ENCODE peak calls at places on chromosomes 7 and 10, in five cellular contexts. One of them, this sample, is unnamed.

GRCh38 chr7:76216683-76217082 is 15.0 kb downstream of the SRRM3 start:
- DNase-seq in lower leg skin: no peak
- DNase-seq in Calu3: no peak
- DNase-seq in endothelial cell: no peak
- DNase-seq in cardiac fibroblast: no peak
- DNase-seq in this sample: no peak

GRCh38 chr7:35316549-35316948 is 62.6 kb upstream of the TBX20 start:
- DNase-seq in lower leg skin: no peak
- DNase-seq in Calu3: no peak
- DNase-seq in endothelial cell: no peak
- DNase-seq in cardiac fibroblast: peak
- DNase-seq in this sample: no peak

GRCh38 chr10:32112055-32112454 is 55.8 kb upstream of the KIF5B start:
- DNase-seq in lower leg skin: peak
- DNase-seq in Calu3: peak
- DNase-seq in endothelial cell: no peak
- DNase-seq in cardiac fibroblast: peak
- DNase-seq in this sample: peak

GRCh38 chr7:129843982-129844840 is 108.5 kb downstream of the UBE2H start:
- DNase-seq in lower leg skin: no peak
- DNase-seq in Calu3: no peak
- DNase-seq in endothelial cell: no peak
- DNase-seq in cardiac fibroblast: no peak
- DNase-seq in this sample: no peak

GRCh38 chr10:102243304-102243703 is 2.0 kb upstream of the PITX3 start:
- DNase-seq in lower leg skin: no peak
- DNase-seq in Calu3: no peak
- DNase-seq in endothelial cell: no peak
- DNase-seq in cardiac fibroblast: peak
- DNase-seq in this sample: no peak

GRCh38 chr7:48360574-48360973 is 189.3 kb downstream of the ABCA13 start:
- DNase-seq in lower leg skin: no peak
- DNase-seq in Calu3: no peak
- DNase-seq in endothelial cell: no peak
- DNase-seq in cardiac fibroblast: no peak
- DNase-seq in this sample: no peak

GRCh38 chr10:89219512-89220218 is 12.5 kb upstream of the CH25H start:
- DNase-seq in lower leg skin: no peak
- DNase-seq in Calu3: no peak
- DNase-seq in endothelial cell: no peak
- DNase-seq in cardiac fibroblast: no peak
- DNase-seq in this sample: no peak

GRCh38 chr10:127945335-127945734 is 38.4 kb downstream of the PTPRE start:
- DNase-seq in lower leg skin: peak
- DNase-seq in Calu3: peak
- DNase-seq in endothelial cell: no peak
- DNase-seq in cardiac fibroblast: peak
- DNase-seq in this sample: no peak

GRCh38 chr10:92567952-92568600 is 5.8 kb downstream of the IDE start:
- DNase-seq in lower leg skin: no peak
- DNase-seq in Calu3: no peak
- DNase-seq in endothelial cell: no peak
- DNase-seq in cardiac fibroblast: peak
- DNase-seq in this sample: no peak

GRCh38 chr7:74094224-74095095 is 10.9 kb downstream of the LIMK1 start:
- DNase-seq in lower leg skin: peak
- DNase-seq in Calu3: peak
- DNase-seq in endothelial cell: peak
- DNase-seq in cardiac fibroblast: peak
- DNase-seq in this sample: peak

GRCh38 chr10:13099666-13100348 is at the start of gene OPTN:
- DNase-seq in lower leg skin: peak
- DNase-seq in Calu3: peak
- DNase-seq in endothelial cell: peak
- DNase-seq in cardiac fibroblast: peak
- DNase-seq in this sample: peak

GRCh38 chr7:76020031-76020714 is 25.8 kb upstream of the TMEM120A start:
- DNase-seq in lower leg skin: peak
- DNase-seq in Calu3: peak
- DNase-seq in endothelial cell: peak
- DNase-seq in cardiac fibroblast: peak
- DNase-seq in this sample: peak

GRCh38 chr7:79880312-79880711 is 254.3 kb upstream of the GNAI1 start:
- DNase-seq in lower leg skin: no peak
- DNase-seq in Calu3: no peak
- DNase-seq in endothelial cell: no peak
- DNase-seq in cardiac fibroblast: no peak
- DNase-seq in this sample: no peak

GRCh38 chr10:129772472-129773358 is 191.4 kb downstream of the EBF3 start:
- DNase-seq in lower leg skin: peak
- DNase-seq in Calu3: no peak
- DNase-seq in endothelial cell: no peak
- DNase-seq in cardiac fibroblast: no peak
- DNase-seq in this sample: no peak

GRCh38 chr10:112282086-112282485 is 1.1 kb upstream of the TECTB start:
- DNase-seq in lower leg skin: no peak
- DNase-seq in Calu3: no peak
- DNase-seq in endothelial cell: no peak
- DNase-seq in cardiac fibroblast: no peak
- DNase-seq in this sample: no peak

GRCh38 chr10:80596391-80597257 is 58.9 kb downstream of the SH2D4B start:
- DNase-seq in lower leg skin: peak
- DNase-seq in Calu3: peak
- DNase-seq in endothelial cell: peak
- DNase-seq in cardiac fibroblast: peak
- DNase-seq in this sample: peak

GRCh38 chr7:155863721-155864151 is 51.5 kb upstream of the SHH start:
- DNase-seq in lower leg skin: peak
- DNase-seq in Calu3: no peak
- DNase-seq in endothelial cell: no peak
- DNase-seq in cardiac fibroblast: no peak
- DNase-seq in this sample: no peak

GRCh38 chr10:127441350-127442219 is 107.5 kb upstream of the NPS start:
- DNase-seq in lower leg skin: no peak
- DNase-seq in Calu3: peak
- DNase-seq in endothelial cell: no peak
- DNase-seq in cardiac fibroblast: no peak
- DNase-seq in this sample: no peak

GRCh38 chr10:110279062-110279986 is 25.4 kb downstream of the SMNDC1 start:
- DNase-seq in lower leg skin: no peak
- DNase-seq in Calu3: peak
- DNase-seq in endothelial cell: peak
- DNase-seq in cardiac fibroblast: peak
- DNase-seq in this sample: peak

GRCh38 chr10:70381491-70382421 is 669 bp downstream of the LRRC20 start:
- DNase-seq in lower leg skin: peak
- DNase-seq in Calu3: peak
- DNase-seq in endothelial cell: peak
- DNase-seq in cardiac fibroblast: peak
- DNase-seq in this sample: no peak

GRCh38 chr7:1021931-1022330 is 22.4 kb upstream of the GPR146 start:
- DNase-seq in lower leg skin: no peak
- DNase-seq in Calu3: no peak
- DNase-seq in endothelial cell: no peak
- DNase-seq in cardiac fibroblast: no peak
- DNase-seq in this sample: no peak

GRCh38 chr7:128917061-128917460 is 6.6 kb upstream of the KCP start:
- DNase-seq in lower leg skin: peak
- DNase-seq in Calu3: no peak
- DNase-seq in endothelial cell: no peak
- DNase-seq in cardiac fibroblast: no peak
- DNase-seq in this sample: no peak

DNA sequence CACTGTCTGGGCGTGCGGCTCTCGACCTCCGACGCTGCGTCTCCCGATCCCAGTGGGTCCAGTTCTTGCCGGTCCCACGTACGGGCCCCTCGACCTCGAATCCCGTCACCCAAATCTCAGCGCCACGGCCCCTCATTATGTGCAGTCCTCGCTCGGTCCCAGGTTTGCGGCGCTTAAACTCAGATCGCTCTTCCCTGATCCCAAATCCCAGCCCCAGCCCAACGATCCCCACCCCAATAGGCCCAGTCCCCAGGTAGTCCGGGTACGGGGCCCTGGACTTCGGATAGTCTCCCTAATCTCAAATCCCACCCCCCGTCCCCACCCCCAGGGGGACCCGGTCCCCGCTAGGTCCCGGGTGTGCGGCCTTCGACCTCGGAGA is 666 bp downstream of the HNRNPF start:
- DNase-seq in lower leg skin: peak
- DNase-seq in Calu3: no peak
- DNase-seq in endothelial cell: no peak
- DNase-seq in cardiac fibroblast: no peak
- DNase-seq in this sample: no peak
- TF ChIP-seq CTCF in lower leg skin: no peak
- TF ChIP-seq CTCF in Calu3: no peak
- TF ChIP-seq CTCF in endothelial cell: no peak
- TF ChIP-seq CTCF in cardiac fibroblast: no peak
- TF ChIP-seq CTCF in this sample: no peak

GRCh38 chr10:15660990-15661389 is 58.7 kb downstream of the ITGA8 start:
- DNase-seq in lower leg skin: no peak
- DNase-seq in Calu3: no peak
- DNase-seq in endothelial cell: no peak
- DNase-seq in cardiac fibroblast: no peak
- DNase-seq in this sample: no peak
- TF ChIP-seq CTCF in lower leg skin: no peak
- TF ChIP-seq CTCF in Calu3: no peak
- TF ChIP-seq CTCF in endothelial cell: no peak
- TF ChIP-seq CTCF in cardiac fibroblast: no peak
- TF ChIP-seq CTCF in this sample: no peak

DNA sequence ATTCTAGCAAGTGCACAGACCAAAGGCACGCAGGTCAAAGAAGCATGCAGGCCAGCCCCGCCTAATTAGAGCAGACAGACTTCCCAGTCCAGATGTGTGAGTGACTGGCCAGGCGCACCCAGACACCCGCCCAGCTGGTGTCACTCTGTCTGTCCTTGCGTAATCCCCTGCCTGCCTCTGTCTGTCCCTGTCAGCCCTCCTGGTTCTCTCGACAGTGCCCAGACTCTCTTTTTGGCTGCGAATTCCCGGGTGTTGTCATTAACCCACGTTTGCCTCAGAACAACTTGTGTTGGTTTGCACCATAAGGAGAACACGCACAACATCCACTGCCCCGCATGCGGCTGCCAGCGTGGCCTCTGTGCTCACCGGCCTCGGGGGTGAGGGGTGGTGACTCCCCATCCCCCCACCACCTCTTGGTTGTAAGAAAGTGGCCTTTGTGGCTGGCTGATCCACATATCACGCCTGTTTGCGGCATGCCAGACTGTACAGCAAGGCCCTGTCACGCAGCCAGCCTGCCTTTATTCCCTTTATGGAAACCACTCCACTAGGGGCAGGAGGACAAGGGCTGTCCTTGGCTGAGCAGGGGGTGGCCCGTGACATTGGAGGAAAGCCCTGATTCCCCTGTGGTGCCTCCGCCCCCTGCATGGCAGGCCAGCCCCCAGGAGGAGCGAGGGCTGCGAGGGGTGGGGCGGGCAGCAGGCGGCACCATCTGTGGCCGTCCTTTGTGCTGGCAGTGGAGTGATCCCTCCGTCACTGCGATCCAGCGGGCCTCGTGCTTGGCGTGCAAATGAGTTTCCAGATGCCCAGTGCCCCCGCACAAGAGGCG is 72.8 kb upstream of the PPIF start:
- DNase-seq in lower leg skin: peak
- DNase-seq in Calu3: no peak
- DNase-seq in endothelial cell: no peak
- DNase-seq in cardiac fibroblast: peak
- DNase-seq in this sample: no peak
- TF ChIP-seq CTCF in lower leg skin: no peak
- TF ChIP-seq CTCF in Calu3: no peak
- TF ChIP-seq CTCF in endothelial cell: no peak
- TF ChIP-seq CTCF in cardiac fibroblast: no peak
- TF ChIP-seq CTCF in this sample: peak

GRCh38 chr7:151060113-151060415 is 675 bp downstream of the SLC4A2 start:
- DNase-seq in lower leg skin: no peak
- DNase-seq in Calu3: no peak
- DNase-seq in endothelial cell: no peak
- DNase-seq in cardiac fibroblast: no peak
- DNase-seq in this sample: no peak

GRCh38 chr7:151059362-151060112 is at the start of gene SLC4A2:
- DNase-seq in lower leg skin: peak
- DNase-seq in Calu3: peak
- DNase-seq in endothelial cell: peak
- DNase-seq in cardiac fibroblast: peak
- DNase-seq in this sample: no peak

GRCh38 chr7:151061241-151062110 is 2.1 kb downstream of the SLC4A2 start:
- DNase-seq in lower leg skin: no peak
- DNase-seq in Calu3: no peak
- DNase-seq in endothelial cell: no peak
- DNase-seq in cardiac fibroblast: peak
- DNase-seq in this sample: no peak

GRCh38 chr7:151062111-151062398 is 2.7 kb downstream of the SLC4A2 start:
- DNase-seq in lower leg skin: no peak
- DNase-seq in Calu3: no peak
- DNase-seq in endothelial cell: no peak
- DNase-seq in cardiac fibroblast: no peak
- DNase-seq in this sample: no peak

DNA sequence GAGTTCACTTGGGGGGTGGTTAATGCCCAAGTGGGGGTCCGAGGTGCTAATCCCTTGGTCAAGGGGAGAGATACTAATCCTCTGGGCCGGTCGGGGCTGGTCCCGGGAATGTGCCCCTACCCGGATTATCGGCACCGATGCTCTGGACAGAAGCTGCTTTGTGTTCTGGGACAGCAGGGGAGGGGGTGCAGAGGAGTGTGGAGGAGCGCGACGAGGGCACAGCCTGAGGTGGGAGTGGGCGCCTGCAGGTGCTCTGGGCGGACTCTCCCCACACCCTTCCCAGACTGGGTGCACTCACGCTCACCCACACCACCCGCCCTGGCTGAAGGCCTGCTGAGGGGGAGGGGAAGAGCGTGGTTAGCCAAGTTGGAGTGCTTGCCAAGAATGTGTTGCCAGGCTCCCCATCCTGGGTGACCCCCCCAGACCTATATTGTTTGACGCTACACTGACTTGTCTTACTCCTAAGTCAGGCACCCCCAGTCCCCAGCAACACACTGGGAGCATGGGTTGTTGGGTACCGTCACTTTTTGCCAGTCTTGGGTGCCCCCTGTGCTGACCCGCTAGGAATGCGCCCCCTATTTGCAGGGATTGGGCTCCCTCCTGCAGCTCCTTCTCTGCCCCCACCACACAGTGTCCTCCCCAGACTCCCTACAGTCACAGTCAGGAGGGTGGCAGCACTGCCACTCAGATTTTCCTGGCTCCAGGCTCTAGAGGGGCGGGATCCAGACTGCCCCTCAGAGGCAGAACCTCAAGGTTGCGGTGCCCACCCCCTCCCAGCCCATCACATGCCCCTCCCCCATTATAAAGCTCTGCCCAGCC is 1.2 kb downstream of the SLC4A2 start:
- DNase-seq in lower leg skin: no peak
- DNase-seq in Calu3: peak
- DNase-seq in endothelial cell: no peak
- DNase-seq in cardiac fibroblast: peak
- DNase-seq in this sample: no peak
- TF ChIP-seq CTCF in lower leg skin: no peak
- TF ChIP-seq CTCF in Calu3: no peak
- TF ChIP-seq CTCF in endothelial cell: no peak
- TF ChIP-seq CTCF in cardiac fibroblast: no peak
- TF ChIP-seq CTCF in this sample: no peak